ENCODE peak calls at places on chromosomes 3 and 15, in seven cellular contexts. U, K, C, O, Y, W and M are unnamed samples. For H3K4me1, the result is how much of the 10 kb centered on the place peaks cover.

GRCh38 chr3:52848617-52849016 is 13.8 kb upstream of the MUSTN1 start:
- DNase-seq in W (peak), C (peak), U (no peak), Y (peak), O (peak), K (no peak), M (no peak)

GRCh38 chr15:41020311-41020710 is 67.0 kb downstream of the CHAC1 start:
- DNase-seq in W (no peak), Y (no peak), C (peak), U (no peak), O (no peak), K (no peak), M (no peak)

GRCh38 chr15:94336817-94337537 is 105.6 kb downstream of the MCTP2 start:
- DNase-seq in K (no peak), C (no peak), Y (no peak), O (no peak), W (no peak), U (no peak), M (no peak)

GRCh38 chr3:114542359-114542758 is 248.5 kb downstream of the TIGIT start:
- DNase-seq in Y (no peak), W (no peak), U (peak), O (no peak), C (no peak), K (peak), M (no peak)

GRCh38 chr3:114867359-114867758 is 279.7 kb downstream of the ZBTB20 start:
- DNase-seq in Y (no peak), O (no peak), U (no peak), W (no peak), C (no peak), K (no peak), M (peak)

GRCh38 chr3:34260266-34260990 is 462.0 kb downstream of the PDCD6IP start:
- DNase-seq in C (peak), O (peak), U (peak), W (peak), Y (peak), K (peak), M (peak)

GRCh38 chr3:107870989-107871638 is 219.7 kb downstream of the CD47 start:
- DNase-seq in Y (no peak), K (no peak), O (peak), U (no peak), C (peak), W (no peak), M (no peak)

GRCh38 chr3:13549513-13550256 is 760 bp downstream of the FBLN2 start:
- DNase-seq in C (no peak), K (no peak), W (no peak), O (no peak), U (no peak), Y (peak), M (no peak)

GRCh38 chr15:70348581-70349344 is 251.0 kb upstream of the TLE3 start:
- DNase-seq in Y (peak), C (no peak), K (no peak), U (no peak), W (peak), O (no peak), M (no peak)

GRCh38 chr15:87215100-87215499 is 1041.4 kb downstream of the NTRK3 start:
- DNase-seq in C (no peak), K (no peak), U (no peak), W (no peak), O (no peak), Y (no peak), M (no peak)

GRCh38 chr3:51362476-51362875 is 22.6 kb upstream of the MANF start:
- DNase-seq in U (no peak), O (no peak), W (no peak), Y (no peak), C (no peak), K (no peak), M (no peak)

GRCh38 chr15:51094606-51095569 is at the start of gene TNFAIP8L3:
- DNase-seq in K (peak), U (peak), C (no peak), Y (peak), W (peak), O (no peak), M (no peak)

GRCh38 chr3:11457126-11457525 is 184.9 kb downstream of the ATG7 start:
- DNase-seq in W (no peak), K (no peak), O (no peak), C (peak), U (no peak), Y (no peak), M (no peak)

GRCh38 chr15:49421991-49422390 is 1.1 kb upstream of the FGF7 start:
- DNase-seq in K (peak), W (peak), Y (peak), O (peak), C (peak), U (peak), M (peak)

GRCh38 chr3:62051506-62051905 is 321.8 kb downstream of the FEZF2 start:
- DNase-seq in O (no peak), U (no peak), C (peak), Y (peak), W (peak), K (peak), M (peak)

GRCh38 chr3:168047190-168047795 is 48.4 kb downstream of the GOLIM4 start:
- DNase-seq in W (peak), Y (peak), C (peak), K (peak), U (peak), O (peak), M (peak)

GRCh38 chr3:2158828-2159227 is 60.2 kb downstream of the CNTN4 start:
- DNase-seq in Y (no peak), C (no peak), O (no peak), W (no peak), K (no peak), U (no peak), M (no peak)

DNA sequence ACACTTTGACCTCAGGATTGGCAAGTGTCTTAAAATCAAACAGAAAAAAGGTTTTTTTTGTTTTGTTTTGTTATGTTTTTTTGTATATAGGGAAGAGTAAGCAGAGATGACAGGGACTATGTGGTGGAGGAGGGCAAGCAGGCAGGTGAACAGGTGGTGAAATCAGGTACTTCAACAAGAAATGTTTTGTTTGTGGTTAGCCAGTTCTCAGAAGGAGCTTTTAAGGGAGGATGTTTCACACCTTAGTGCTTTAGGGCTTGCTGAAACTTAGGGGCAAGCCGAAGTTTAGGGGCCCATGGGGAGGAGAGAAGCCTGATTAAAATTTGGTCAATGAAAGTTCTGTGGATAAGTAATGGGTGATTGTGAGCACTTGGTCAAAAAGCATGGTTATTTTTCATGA is 370.7 kb upstream of the SLCO3A1 start:
- DNase-seq in O (no peak), W (no peak), Y (no peak), K (no peak), U (no peak), C (no peak), M (no peak)
- H3K4me1 ChIP-seq in O (under half), W (under half), Y (under half), K (under half), U (under half), C (under half), M (under half)

GRCh38 chr3:139332092-139332491 is 11.7 kb upstream of the MRPS22 start:
- DNase-seq in K (no peak), O (no peak), Y (no peak), C (no peak), W (no peak), U (no peak), M (no peak)

GRCh38 chr3:139327861-139328260 is 16.0 kb upstream of the MRPS22 start:
- DNase-seq in Y (no peak), U (no peak), O (no peak), K (no peak), C (no peak), W (no peak), M (no peak)

GRCh38 chr3:139328356-139328755 is 15.5 kb upstream of the MRPS22 start:
- DNase-seq in O (no peak), U (no peak), K (no peak), W (no peak), C (no peak), Y (no peak), M (no peak)

GRCh38 chr3:139327231-139327630 is 16.6 kb upstream of the MRPS22 start:
- DNase-seq in W (no peak), O (no peak), C (no peak), K (no peak), U (no peak), Y (no peak), M (no peak)

DNA sequence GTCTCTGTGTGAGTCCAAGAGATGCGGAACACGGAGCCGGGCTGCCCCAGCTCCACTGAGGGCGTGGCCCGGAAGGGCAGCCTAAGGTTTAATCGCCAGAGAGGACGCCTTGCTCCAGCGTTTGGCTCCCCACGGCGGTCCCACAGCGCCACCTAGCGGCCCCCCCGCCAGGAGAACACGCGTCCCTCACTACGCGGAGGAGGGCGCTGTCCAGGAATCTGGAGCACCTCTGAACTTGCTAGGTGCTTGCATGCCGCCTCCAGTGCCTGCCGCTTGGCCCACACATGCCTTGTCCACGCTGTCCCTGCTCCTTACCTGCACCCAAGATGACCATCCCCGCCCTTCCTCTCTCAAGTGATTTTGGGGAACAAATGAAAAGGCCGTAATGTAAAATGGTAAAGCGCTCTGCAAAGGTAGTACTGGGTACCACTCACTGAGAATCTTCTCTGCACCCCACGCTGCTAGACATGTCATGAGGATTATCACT is 14.4 kb upstream of the MRPS22 start:
- DNase-seq in U (peak), W (peak), Y (peak), C (peak), K (peak), O (peak), M (peak)
- H3K9ac ChIP-seq in U (no peak), W (no peak), Y (no peak), C (no peak), K (no peak), O (no peak), M (peak)

GRCh38 chr15:62211348-62211747 is 46.3 kb upstream of the C2CD4B start:
- DNase-seq in O (no peak), U (no peak), W (no peak), Y (no peak), C (no peak), K (no peak), M (no peak)
- H3K27ac ChIP-seq in O (no peak), U (no peak), W (no peak), Y (no peak), C (no peak), K (no peak), M (no peak)

DNA sequence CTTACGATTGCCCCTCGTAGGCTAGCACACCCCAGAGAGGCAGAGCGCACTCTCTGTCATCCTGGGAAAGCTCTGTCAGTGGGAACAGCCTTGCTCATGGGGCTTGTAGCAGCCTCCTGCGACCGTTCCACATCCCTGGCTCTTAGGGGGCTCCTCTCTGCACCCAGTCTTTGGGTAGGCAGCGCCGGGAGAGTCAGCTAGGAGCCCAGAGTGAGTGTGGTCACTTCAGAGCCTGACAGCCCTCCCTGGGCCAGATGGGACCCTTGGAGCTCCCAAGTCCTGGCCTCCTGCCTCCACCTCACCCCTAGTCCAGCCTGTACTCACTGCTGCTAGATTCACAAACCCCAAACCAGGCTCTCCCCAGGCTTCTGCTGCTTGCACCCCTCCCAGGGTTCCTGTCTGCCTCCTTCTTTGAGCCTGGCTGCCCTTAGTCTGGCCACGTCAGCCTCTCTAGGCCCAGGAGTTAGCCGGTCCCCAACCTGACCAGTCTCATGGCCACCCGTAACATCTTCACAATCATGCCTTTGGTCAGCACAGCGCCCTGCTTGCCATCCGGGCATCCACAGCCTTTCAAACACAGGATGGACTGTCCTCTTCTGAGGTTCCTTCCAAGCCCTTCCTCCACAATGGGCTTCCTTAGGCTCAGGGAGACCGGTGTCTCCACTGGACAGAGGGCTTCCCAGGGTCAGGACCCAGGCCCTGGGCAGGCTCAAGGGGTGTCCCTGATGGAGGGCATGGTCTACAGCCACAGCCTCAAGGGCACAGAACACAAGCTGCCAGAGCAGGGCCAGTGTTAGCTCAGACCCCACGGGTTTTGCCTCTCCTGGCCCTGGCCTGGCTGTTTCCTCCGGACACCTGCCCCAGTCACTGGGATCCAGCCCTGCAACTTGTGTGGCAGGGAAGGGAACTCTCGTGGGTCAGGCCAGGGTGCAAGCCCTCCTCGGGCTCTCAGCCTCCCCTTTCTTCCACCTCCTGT is 4.6 kb downstream of the ACSBG1 start:
- DNase-seq in Y (no peak), U (no peak), O (no peak), C (no peak), W (no peak), K (no peak), M (no peak)
- H3K4me1 ChIP-seq in Y (under half), U (under half), O (under half), C (under half), W (under half), K (under half), M (under half)

DNA sequence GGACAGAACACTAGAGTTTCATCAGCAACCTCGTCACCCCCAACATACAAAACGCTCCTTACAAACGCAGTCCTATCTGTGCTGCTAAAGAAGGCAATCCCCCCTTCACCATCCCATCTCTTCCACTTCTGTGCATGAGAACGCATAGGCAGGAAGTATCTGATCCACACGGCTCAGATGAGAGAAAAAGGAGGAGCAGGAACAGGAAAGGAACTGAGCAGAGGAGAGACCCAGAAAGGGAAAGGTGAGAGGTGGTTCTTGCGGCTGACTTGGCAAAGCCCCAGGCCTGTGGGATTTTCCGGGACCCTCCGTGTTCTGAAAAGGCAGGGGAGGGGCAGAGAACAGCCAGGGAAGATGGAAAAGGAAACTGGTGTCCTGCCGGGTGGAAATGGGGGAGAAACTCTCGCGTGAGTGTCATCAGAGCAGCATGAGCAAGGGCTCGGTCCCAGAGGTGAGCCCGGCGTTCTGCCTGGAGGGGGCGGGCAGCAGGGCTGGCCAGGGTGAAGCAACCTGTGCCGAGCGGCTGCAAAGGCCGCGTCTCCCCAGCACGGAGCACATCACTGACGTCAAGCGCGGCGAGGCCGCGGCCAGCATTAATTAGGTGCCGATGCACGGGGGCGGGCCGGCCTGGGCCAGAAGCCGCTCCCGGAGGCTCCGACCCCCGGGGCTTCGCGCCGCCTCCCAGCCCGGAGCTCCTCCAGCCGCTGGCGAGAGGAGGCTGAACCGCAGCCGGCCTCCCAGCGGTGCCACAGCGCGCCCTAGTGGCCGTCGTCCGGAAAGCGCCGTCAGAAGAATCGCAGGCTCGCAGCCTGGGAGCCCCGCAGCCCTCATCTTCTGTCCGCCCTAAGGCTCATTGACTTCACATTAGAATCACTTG is 35.8 kb downstream of the CPN2 start:
- DNase-seq in C (peak), Y (peak), O (peak), W (peak), K (peak), U (peak), M (peak)
- H3K9ac ChIP-seq in C (peak), Y (peak), O (peak), W (peak), K (no peak), U (peak), M (peak)

GRCh38 chr3:101720851-101721649 is 3.4 kb upstream of the CEP97 start:
- DNase-seq in U (no peak), O (no peak), W (peak), K (no peak), C (peak), Y (peak), M (no peak)
- H3K27ac ChIP-seq in U (no peak), O (no peak), W (peak), K (peak), C (no peak), Y (peak), M (no peak)

DNA sequence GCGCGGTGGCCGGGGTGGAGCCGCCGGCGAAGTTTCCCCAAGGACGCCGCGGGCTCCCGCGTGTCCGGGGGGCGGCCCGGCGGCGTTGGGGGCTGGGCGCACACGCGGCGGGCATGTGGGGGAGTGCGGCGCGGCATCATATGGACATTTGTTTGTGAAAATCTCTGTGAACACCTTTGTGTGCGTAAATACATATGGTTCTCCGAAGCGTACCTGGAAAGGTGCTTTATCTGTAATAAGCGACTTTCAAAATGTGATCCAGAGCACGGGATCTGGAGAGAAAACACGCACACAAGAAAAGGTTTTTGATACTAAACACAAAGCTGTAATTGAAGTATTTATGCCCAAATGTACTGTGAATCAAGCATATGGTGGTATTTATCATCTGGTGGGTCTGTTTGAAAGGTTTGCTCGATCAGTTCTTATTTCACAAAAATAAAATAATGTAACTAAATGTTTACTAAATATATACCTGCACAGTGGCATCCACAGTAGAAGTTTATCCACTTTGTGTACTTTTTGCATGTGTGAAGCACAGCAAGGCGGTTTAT is 727 bp upstream of the TBL1XR1 start:
- DNase-seq in Y (no peak), U (no peak), W (no peak), K (no peak), C (no peak), O (no peak), M (no peak)
- H3K4me1 ChIP-seq in Y (under half), U (under half), W (under half), K (under half), C (under half), O (under half), M (under half)

DNA sequence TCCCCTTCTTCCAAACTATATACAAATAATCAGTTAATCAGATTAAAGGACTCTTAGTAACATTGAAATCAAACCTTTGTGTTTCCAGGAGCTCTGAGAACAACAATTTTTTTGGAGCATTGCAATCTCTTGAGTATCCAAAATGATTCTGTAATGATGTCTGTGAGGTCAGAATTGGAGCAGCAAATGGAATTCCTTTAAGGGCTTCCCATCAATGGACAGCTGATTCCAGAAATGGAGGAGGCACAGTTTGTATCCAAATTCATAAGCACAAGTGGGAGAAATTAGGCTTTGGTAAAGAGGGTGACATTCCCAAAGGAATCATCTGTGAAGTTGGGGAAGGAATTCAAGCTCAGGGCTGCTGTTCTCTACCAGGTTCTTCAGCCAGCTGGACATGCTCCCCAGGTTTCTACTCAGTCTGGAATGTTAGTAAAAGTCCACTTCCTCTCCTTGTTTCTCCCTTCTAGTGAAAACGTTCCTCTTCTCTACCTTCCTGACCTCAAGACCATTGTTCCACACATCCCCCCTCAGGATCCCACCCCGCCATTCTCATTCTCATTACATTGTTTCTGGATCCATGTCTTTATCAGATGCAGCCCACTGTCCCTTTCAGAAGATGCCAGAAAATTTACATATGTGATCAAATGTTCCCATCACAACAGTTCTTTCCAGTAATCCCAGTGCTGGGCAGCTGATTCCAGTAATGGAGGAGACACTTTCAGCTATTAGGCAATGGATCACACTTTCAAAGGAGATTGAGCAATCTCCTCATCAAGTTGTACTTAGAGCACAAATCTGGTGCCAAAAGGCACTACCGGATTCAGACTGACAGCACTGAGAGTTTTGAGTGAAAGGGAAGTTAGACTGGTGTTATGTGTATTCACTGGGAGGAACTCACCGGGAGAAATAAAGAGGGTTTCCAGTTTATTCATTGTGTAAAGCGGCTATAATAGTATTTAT is 391.3 kb upstream of the TPRG1 start:
- DNase-seq in Y (peak), O (no peak), W (peak), K (no peak), C (no peak), U (no peak), M (no peak)
- H3K9ac ChIP-seq in Y (no peak), O (no peak), W (no peak), K (no peak), C (no peak), U (no peak), M (no peak)